ENCODE peak calls at places on chromosomes 11 and 22, in five cellular contexts. One of them, this sample, is unnamed.

GRCh38 chr11:8098361-8098760 is 17.4 kb downstream of the TUB start:
- DNase-seq in endothelial cell of umbilical vein: no peak
- DNase-seq in colonic mucosa: no peak
- DNase-seq in body of pancreas: no peak
- DNase-seq in dorsolateral prefrontal cortex: no peak
- DNase-seq in this sample: no peak

GRCh38 chr11:131430466-131431176 is 60.2 kb downstream of the NTM start:
- DNase-seq in endothelial cell of umbilical vein: no peak
- DNase-seq in colonic mucosa: no peak
- DNase-seq in body of pancreas: no peak
- DNase-seq in dorsolateral prefrontal cortex: no peak
- DNase-seq in this sample: no peak

GRCh38 chr11:20367313-20367948 is 3.9 kb downstream of the HTATIP2 start:
- DNase-seq in endothelial cell of umbilical vein: peak; percentile 91
- DNase-seq in colonic mucosa: no peak
- DNase-seq in body of pancreas: no peak
- DNase-seq in dorsolateral prefrontal cortex: peak; percentile 81
- DNase-seq in this sample: peak; percentile 48

GRCh38 chr22:49964493-49965290 is 4.1 kb downstream of the PIM3 start:
- DNase-seq in endothelial cell of umbilical vein: no peak
- DNase-seq in colonic mucosa: peak; percentile 19
- DNase-seq in body of pancreas: peak; percentile 28
- DNase-seq in dorsolateral prefrontal cortex: no peak
- DNase-seq in this sample: no peak

GRCh38 chr11:11171854-11172253 is 181.2 kb downstream of the CSNK2A3 start:
- DNase-seq in endothelial cell of umbilical vein: no peak
- DNase-seq in colonic mucosa: no peak
- DNase-seq in body of pancreas: no peak
- DNase-seq in dorsolateral prefrontal cortex: no peak
- DNase-seq in this sample: no peak

GRCh38 chr11:65428578-65429068 is 6.0 kb downstream of the NEAT1 start:
- DNase-seq in endothelial cell of umbilical vein: no peak
- DNase-seq in colonic mucosa: peak; percentile 50
- DNase-seq in body of pancreas: peak; percentile 73
- DNase-seq in dorsolateral prefrontal cortex: peak; percentile 47
- DNase-seq in this sample: no peak

GRCh38 chr11:28303477-28304191 is 195.4 kb downstream of the METTL15 start:
- DNase-seq in endothelial cell of umbilical vein: peak; percentile 51
- DNase-seq in colonic mucosa: no peak
- DNase-seq in body of pancreas: no peak
- DNase-seq in dorsolateral prefrontal cortex: no peak
- DNase-seq in this sample: no peak

GRCh38 chr11:118214210-118214914 is 10.4 kb downstream of the JAML start:
- DNase-seq in endothelial cell of umbilical vein: no peak
- DNase-seq in colonic mucosa: peak; percentile 42
- DNase-seq in body of pancreas: no peak
- DNase-seq in dorsolateral prefrontal cortex: no peak
- DNase-seq in this sample: no peak

GRCh38 chr11:16347928-16348685 is 8.2 kb downstream of the SOX6 start:
- DNase-seq in endothelial cell of umbilical vein: no peak
- DNase-seq in colonic mucosa: no peak
- DNase-seq in body of pancreas: no peak
- DNase-seq in dorsolateral prefrontal cortex: no peak
- DNase-seq in this sample: no peak

GRCh38 chr11:102325088-102325487 is 7.8 kb downstream of the BIRC3 start:
- DNase-seq in endothelial cell of umbilical vein: no peak
- DNase-seq in colonic mucosa: no peak
- DNase-seq in body of pancreas: no peak
- DNase-seq in dorsolateral prefrontal cortex: no peak
- DNase-seq in this sample: no peak
- H3K27ac ChIP-seq in endothelial cell of umbilical vein: no peak overlapping the region
- H3K27ac ChIP-seq in colonic mucosa: no peak overlapping the region
- H3K27ac ChIP-seq in body of pancreas: no peak overlapping the region
- H3K27ac ChIP-seq in dorsolateral prefrontal cortex: no peak overlapping the region
- H3K27ac ChIP-seq in this sample: no peak overlapping the region

GRCh38 chr22:44701824-44702478 is at the start of gene PRR5:
- DNase-seq in endothelial cell of umbilical vein: peak; percentile 63
- DNase-seq in colonic mucosa: peak; percentile 87
- DNase-seq in body of pancreas: peak; percentile 90
- DNase-seq in dorsolateral prefrontal cortex: no peak
- DNase-seq in this sample: no peak
- H3K27ac ChIP-seq in endothelial cell of umbilical vein: no peak within 1 kb of the TSS
- H3K27ac ChIP-seq in colonic mucosa: peak within 1 kb of the TSS; percentile 39
- H3K27ac ChIP-seq in body of pancreas: peak within 1 kb of the TSS; percentile 70
- H3K27ac ChIP-seq in dorsolateral prefrontal cortex: no peak within 1 kb of the TSS
- H3K27ac ChIP-seq in this sample: no peak within 1 kb of the TSS

GRCh38 chr11:77636738-77637344 is 753 bp downstream of the CLNS1A start:
- DNase-seq in endothelial cell of umbilical vein: peak; percentile 13
- DNase-seq in colonic mucosa: no peak
- DNase-seq in body of pancreas: no peak
- DNase-seq in dorsolateral prefrontal cortex: no peak
- DNase-seq in this sample: no peak
- H3K27ac ChIP-seq in endothelial cell of umbilical vein: peak overlapping the region; percentile 49
- H3K27ac ChIP-seq in colonic mucosa: peak overlapping the region; percentile 26
- H3K27ac ChIP-seq in body of pancreas: peak overlapping the region; percentile 79
- H3K27ac ChIP-seq in dorsolateral prefrontal cortex: no peak overlapping the region
- H3K27ac ChIP-seq in this sample: peak overlapping the region; percentile 59

GRCh38 chr22:41446639-41447434 is at the start of gene TOB2:
- DNase-seq in endothelial cell of umbilical vein: peak; percentile 93
- DNase-seq in colonic mucosa: peak; percentile 96
- DNase-seq in body of pancreas: peak; percentile 97
- DNase-seq in dorsolateral prefrontal cortex: peak; percentile 97
- DNase-seq in this sample: peak; percentile 88

GRCh38 chr22:41447435-41448188 is 1.0 kb upstream of the TOB2 start:
- DNase-seq in endothelial cell of umbilical vein: peak; percentile 74
- DNase-seq in colonic mucosa: peak; percentile 74
- DNase-seq in body of pancreas: peak; percentile 77
- DNase-seq in dorsolateral prefrontal cortex: peak; percentile 72
- DNase-seq in this sample: no peak

GRCh38 chr22:41449321-41449720 is 2.7 kb upstream of the TOB2 start:
- DNase-seq in endothelial cell of umbilical vein: no peak
- DNase-seq in colonic mucosa: no peak
- DNase-seq in body of pancreas: no peak
- DNase-seq in dorsolateral prefrontal cortex: no peak
- DNase-seq in this sample: no peak

GRCh38 chr22:41446057-41446501 is 522 bp downstream of the TOB2 start:
- DNase-seq in endothelial cell of umbilical vein: peak; percentile 6
- DNase-seq in colonic mucosa: peak; percentile 57
- DNase-seq in body of pancreas: peak; percentile 44
- DNase-seq in dorsolateral prefrontal cortex: no peak
- DNase-seq in this sample: no peak

GRCh38 chr22:41448189-41448808 is 1.7 kb upstream of the TOB2 start:
- DNase-seq in endothelial cell of umbilical vein: peak; percentile 100
- DNase-seq in colonic mucosa: peak; percentile 97
- DNase-seq in body of pancreas: peak; percentile 97
- DNase-seq in dorsolateral prefrontal cortex: peak; percentile 96
- DNase-seq in this sample: peak; percentile 95
- H3K27ac ChIP-seq in endothelial cell of umbilical vein: peak overlapping the region; percentile 83
- H3K27ac ChIP-seq in colonic mucosa: peak overlapping the region; percentile 99
- H3K27ac ChIP-seq in body of pancreas: peak overlapping the region; percentile 100
- H3K27ac ChIP-seq in dorsolateral prefrontal cortex: peak overlapping the region; percentile 100
- H3K27ac ChIP-seq in this sample: peak overlapping the region; percentile 94

GRCh38 chr11:68343761-68344256 is 31.4 kb downstream of the LRP5 start:
- DNase-seq in endothelial cell of umbilical vein: no peak
- DNase-seq in colonic mucosa: peak; percentile 77
- DNase-seq in body of pancreas: peak; percentile 42
- DNase-seq in dorsolateral prefrontal cortex: no peak
- DNase-seq in this sample: no peak

GRCh38 chr11:68347345-68347744 is 35.0 kb downstream of the LRP5 start:
- DNase-seq in endothelial cell of umbilical vein: no peak
- DNase-seq in colonic mucosa: no peak
- DNase-seq in body of pancreas: no peak
- DNase-seq in dorsolateral prefrontal cortex: no peak
- DNase-seq in this sample: no peak

GRCh38 chr11:68342459-68343158 is 30.2 kb downstream of the LRP5 start:
- DNase-seq in endothelial cell of umbilical vein: no peak
- DNase-seq in colonic mucosa: no peak
- DNase-seq in body of pancreas: peak; percentile 70
- DNase-seq in dorsolateral prefrontal cortex: no peak
- DNase-seq in this sample: no peak

GRCh38 chr11:68347841-68348240 is 35.5 kb downstream of the LRP5 start:
- DNase-seq in endothelial cell of umbilical vein: no peak
- DNase-seq in colonic mucosa: no peak
- DNase-seq in body of pancreas: no peak
- DNase-seq in dorsolateral prefrontal cortex: no peak
- DNase-seq in this sample: no peak

GRCh38 chr11:68345776-68346728 is 33.7 kb downstream of the LRP5 start:
- DNase-seq in endothelial cell of umbilical vein: no peak
- DNase-seq in colonic mucosa: no peak
- DNase-seq in body of pancreas: no peak
- DNase-seq in dorsolateral prefrontal cortex: no peak
- DNase-seq in this sample: no peak
- H3K27ac ChIP-seq in endothelial cell of umbilical vein: no peak overlapping the region
- H3K27ac ChIP-seq in colonic mucosa: no peak overlapping the region
- H3K27ac ChIP-seq in body of pancreas: peak overlapping the region; percentile 4
- H3K27ac ChIP-seq in dorsolateral prefrontal cortex: no peak overlapping the region
- H3K27ac ChIP-seq in this sample: no peak overlapping the region